ENCODE peak calls at places on chromosome 17, in four cellular contexts. M, P, C and Q are unnamed samples.

GRCh38 chr17:51079049-51079448 is 41.6 kb downstream of the SPAG9 start:
- DNase-seq in C (no peak), M (no peak), P (no peak), Q (no peak)

GRCh38 chr17:2063306-2064146 is 8.6 kb downstream of the HIC1 start:
- DNase-seq in P (no peak), M (no peak), C (peak; percentile 43), Q (peak; percentile 67)

GRCh38 chr17:27413792-27414191 is 42.5 kb upstream of the KSR1 start:
- DNase-seq in M (no peak), C (no peak), P (no peak), Q (no peak)

GRCh38 chr17:15431201-15431600 is 36.2 kb downstream of the CDRT4 start:
- DNase-seq in C (peak; percentile 75), M (peak; percentile 32), P (no peak), Q (no peak)

GRCh38 chr17:51921500-51921899 is 237.0 kb downstream of the CA10 start:
- DNase-seq in C (no peak), M (no peak), P (no peak), Q (no peak)

GRCh38 chr17:73776978-73777567 is 132.8 kb upstream of the SDK2 start:
- DNase-seq in C (no peak), M (no peak), P (no peak), Q (no peak)

GRCh38 chr17:81340606-81341346 is 45.7 kb upstream of the SLC38A10 start:
- DNase-seq in P (no peak), M (no peak), C (no peak), Q (no peak)

GRCh38 chr17:46929413-46929812 is 6.5 kb downstream of the GOSR2 start:
- DNase-seq in M (no peak), C (no peak), P (no peak), Q (peak; percentile 36)

GRCh38 chr17:64252831-64253230 is 10.2 kb downstream of the TEX2 start:
- DNase-seq in C (no peak), P (no peak), M (no peak), Q (no peak)

GRCh38 chr17:43609613-43610385 is 51.9 kb downstream of the MEOX1 start:
- DNase-seq in M (no peak), C (no peak), P (no peak), Q (no peak)

GRCh38 chr17:40980594-40980993 is 3.5 kb downstream of the KRT40 start:
- DNase-seq in C (peak; percentile 17), M (no peak), P (no peak), Q (no peak)

GRCh38 chr17:1878419-1879121 is 48.8 kb downstream of the RPA1 start:
- DNase-seq in C (no peak), P (no peak), M (no peak), Q (no peak)

GRCh38 chr17:2295575-2295974 is 8.0 kb downstream of the SMG6 start:
- DNase-seq in P (no peak), M (no peak), C (no peak), Q (no peak)

GRCh38 chr17:14737984-14738651 is 437.2 kb downstream of the HS3ST3B1 start:
- DNase-seq in M (no peak), P (peak; percentile 84), C (peak; percentile 82), Q (peak; percentile 99)

GRCh38 chr17:58412910-58413630 is 4.3 kb downstream of the RNF43 start:
- DNase-seq in P (no peak), M (no peak), C (no peak), Q (no peak)

GRCh38 chr17:74297941-74298340 is 23.9 kb downstream of the DNAI2 start:
- DNase-seq in P (no peak), M (no peak), C (no peak), Q (no peak)

GRCh38 chr17:41523787-41524186 is 4.3 kb downstream of the KRT19 start:
- DNase-seq in M (no peak), C (no peak), P (no peak), Q (no peak)

GRCh38 chr17:21043296-21044232 is 753 bp upstream of the USP22 start:
- DNase-seq in M (peak; percentile 98), P (peak; percentile 98), C (peak; percentile 99), Q (peak; percentile 97)

GRCh38 chr17:75130632-75131277 is 787 bp downstream of the NT5C start:
- DNase-seq in C (no peak), P (no peak), M (peak; percentile 60), Q (peak; percentile 51)

GRCh38 chr17:13490906-13491502 is 110.7 kb downstream of the HS3ST3A1 start:
- DNase-seq in C (no peak), M (no peak), P (no peak), Q (peak; percentile 24)

GRCh38 chr17:65099941-65100315 is 37.2 kb upstream of the RGS9 start:
- DNase-seq in P (no peak), C (peak; percentile 70), M (peak; percentile 48), Q (peak; percentile 99)

GRCh38 chr17:79840204-79840988 is 1.2 kb upstream of the CBX4 start:
- DNase-seq in C (peak; percentile 80), P (no peak), M (peak; percentile 60), Q (no peak)

GRCh38 chr17:78124836-78125137 is 3.8 kb downstream of the TMC6 start:
- DNase-seq in C (no peak), P (no peak), M (no peak), Q (no peak)

GRCh38 chr17:37413875-37414519 is 7.3 kb downstream of the TADA2A start:
- DNase-seq in C (no peak), M (no peak), P (no peak), Q (no peak)

GRCh38 chr17:40777459-40777858 is 4.9 kb downstream of the KRT27 start:
- DNase-seq in P (no peak), M (no peak), C (no peak), Q (no peak)

GRCh38 chr17:50114849-50115357 is 15.1 kb downstream of the SAMD14 start:
- DNase-seq in C (no peak), P (no peak), M (peak; percentile 70), Q (peak; percentile 74)

GRCh38 chr17:28925912-28926365 is 23.1 kb upstream of the DHRS13 start:
- DNase-seq in M (no peak), C (no peak), P (no peak), Q (peak; percentile 51)

GRCh38 chr17:40458001-40458791 is 14.9 kb downstream of the IGFBP4 start:
- DNase-seq in M (no peak), C (no peak), P (peak; percentile 67), Q (no peak)

GRCh38 chr17:77909236-77909635 is 49.3 kb upstream of the TNRC6C start:
- DNase-seq in C (peak; percentile 41), P (no peak), M (no peak), Q (no peak)

GRCh38 chr17:48503747-48504146 is 27.1 kb downstream of the HOXB1 start:
- DNase-seq in M (no peak), C (no peak), P (peak; percentile 89), Q (no peak)

GRCh38 chr17:38469875-38470274 is 41.6 kb downstream of the ARHGAP23 start:
- DNase-seq in P (no peak), M (no peak), C (peak; percentile 45), Q (peak; percentile 82)

GRCh38 chr17:40062347-40063033 is at the start of gene THRA:
- DNase-seq in M (peak; percentile 75), P (no peak), C (peak; percentile 84), Q (no peak)

GRCh38 chr17:42017866-42018200 is 594 bp upstream of the DNAJC7 start:
- DNase-seq in P (no peak), M (no peak), C (no peak), Q (no peak)

GRCh38 chr17:76140661-76141211 is 309 bp downstream of the FOXJ1 start:
- DNase-seq in C (no peak), M (no peak), P (no peak), Q (no peak)
- H3K4me3 ChIP-seq in C (peak overlapping the region; percentile 67), M (peak overlapping the region; percentile 49), P (peak overlapping the region; percentile 59), Q (peak overlapping the region; percentile 56)

DNA sequence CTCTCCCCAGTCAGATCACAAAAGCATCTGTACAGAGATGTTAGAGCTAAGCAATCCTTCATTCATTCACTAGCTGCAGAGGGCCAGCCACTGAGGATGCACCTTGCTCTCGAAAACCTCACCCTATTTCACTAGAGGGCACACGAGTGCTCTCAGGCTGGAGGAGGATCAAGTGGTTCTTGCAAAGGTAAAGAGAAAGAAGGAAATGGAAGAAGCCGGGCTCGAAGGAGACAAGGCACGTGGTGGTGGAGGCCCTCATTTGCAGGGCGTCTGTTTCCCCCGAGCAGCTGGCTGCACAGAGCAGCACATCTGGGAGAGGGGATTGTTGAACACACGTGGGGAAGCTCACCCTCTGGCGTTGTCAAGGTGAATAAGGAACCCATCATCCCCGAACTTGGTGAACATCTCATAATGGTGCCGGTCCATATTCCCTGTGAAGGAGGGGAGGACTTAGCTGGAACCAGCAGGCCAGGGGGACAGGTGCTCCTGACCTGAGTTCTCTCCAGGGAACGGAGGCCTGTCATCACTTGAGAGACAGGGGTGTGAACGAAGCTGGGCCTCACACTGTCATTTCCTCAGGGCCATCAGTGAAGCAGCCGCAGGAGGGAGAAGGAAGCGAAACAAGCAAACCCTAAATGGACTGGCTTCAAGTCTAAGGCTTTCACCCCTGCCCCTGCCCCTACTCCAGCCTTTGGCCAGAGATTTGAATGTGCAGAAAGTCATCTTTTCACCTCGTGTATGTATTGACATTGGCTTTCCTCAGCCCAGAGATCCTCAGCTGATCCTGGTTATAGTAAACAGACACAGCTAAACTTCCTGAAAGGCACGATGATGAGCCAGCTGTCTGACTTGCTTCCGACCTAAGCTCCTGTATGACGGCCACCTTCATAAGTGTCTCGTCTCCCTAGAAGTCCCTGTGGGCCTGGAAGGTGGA is 27.6 kb downstream of the PRKAR1A start:
- DNase-seq in P (no peak), C (no peak), M (no peak), Q (no peak)
- H3K27ac ChIP-seq in P (no peak overlapping the region), C (peak overlapping the region; percentile 48), M (no peak overlapping the region), Q (no peak overlapping the region)

GRCh38 chr17:69528035-69528434 is 113.5 kb downstream of the MAP2K6 start:
- DNase-seq in C (no peak), P (no peak), M (no peak), Q (no peak)

GRCh38 chr17:69523252-69523861 is 108.9 kb downstream of the MAP2K6 start:
- DNase-seq in P (peak; percentile 24), M (peak; percentile 54), C (no peak), Q (peak; percentile 27)

GRCh38 chr17:69518951-69519350 is 104.5 kb downstream of the MAP2K6 start:
- DNase-seq in C (no peak), M (no peak), P (no peak), Q (no peak)

GRCh38 chr17:69525920-69526841 is 111.7 kb downstream of the MAP2K6 start:
- DNase-seq in C (peak; percentile 50), M (peak; percentile 45), P (peak; percentile 41), Q (peak; percentile 52)

DNA sequence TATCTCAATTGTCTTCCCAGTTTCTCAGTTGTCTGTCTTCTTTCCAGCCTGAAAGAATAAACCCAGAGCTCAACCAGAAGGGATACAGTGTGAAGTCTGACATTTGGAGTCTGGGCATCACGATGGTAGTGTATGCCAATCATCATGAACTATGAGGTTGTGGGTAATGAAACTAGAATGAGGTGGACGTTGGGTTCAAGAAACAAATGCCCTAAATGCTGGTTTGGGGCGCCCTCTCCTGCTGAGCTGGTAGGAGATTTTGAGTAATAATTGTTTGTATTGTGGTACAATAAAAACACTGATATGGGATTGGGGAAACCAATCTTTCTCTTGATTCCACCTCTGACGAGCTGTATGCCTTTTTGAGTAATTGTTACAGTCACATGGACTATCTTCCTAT is 110.4 kb downstream of the MAP2K6 start:
- DNase-seq in M (no peak), P (no peak), C (no peak), Q (no peak)
- TF ChIP-seq CTCF in M (no peak), P (no peak), C (no peak), Q (peak; percentile 12)

GRCh38 chr17:31309525-31309924 is 4.3 kb downstream of the EVI2B start:
- DNase-seq in M (no peak), P (no peak), C (no peak), Q (no peak)

GRCh38 chr17:31310260-31310659 is 3.6 kb downstream of the EVI2B start:
- DNase-seq in C (no peak), P (no peak), M (no peak), Q (no peak)

GRCh38 chr17:31308935-31309334 is 4.9 kb downstream of the EVI2B start:
- DNase-seq in C (no peak), M (no peak), P (no peak), Q (no peak)

GRCh38 chr17:31308372-31308905 is 5.4 kb downstream of the EVI2B start:
- DNase-seq in M (no peak), C (no peak), P (no peak), Q (no peak)

GRCh38 chr17:31310877-31311276 is 3.0 kb downstream of the EVI2B start:
- DNase-seq in P (no peak), M (no peak), C (no peak), Q (no peak)
- H3K4me3 ChIP-seq in P (no peak overlapping the region), M (no peak overlapping the region), C (peak overlapping the region; percentile 11), Q (no peak overlapping the region)